ENCODE peak calls at places on chromosomes 16 and 17, in nine cellular contexts. P is AG04450, Y is neural progenitor cell, J is ovary, U is colonic mucosa, I is tibial artery, Z is right lobe of liver, L is gastrocnemius medialis, H is pancreas. A is an unnamed sample.

GRCh38 chr17:7558544-7559306 is at the start of gene TNFSF13:
- DNase-seq in P (no peak), Y (no peak), J (peak), U (peak), I (peak), Z (peak), L (no peak), H (peak), A (peak)

GRCh38 chr17:34241062-34241461 is 14.0 kb upstream of the CCL2 start:
- DNase-seq in P (no peak), Y (no peak), J (peak), U (peak), I (peak), Z (peak), L (peak), H (no peak), A (peak)

GRCh38 chr17:1755993-1756306 is 5.9 kb upstream of the SERPINF1 start:
- DNase-seq in P (no peak), Y (no peak), J (no peak), U (no peak), I (no peak), Z (no peak), L (no peak), H (no peak), A (no peak)

GRCh38 chr17:41521574-41522261 is 3.0 kb upstream of the KRT15 start:
- DNase-seq in P (peak), Y (no peak), J (no peak), U (peak), I (no peak), Z (no peak), L (no peak), H (no peak), A (no peak)

GRCh38 chr17:57490890-57491289 is 234.6 kb downstream of the MSI2 start:
- DNase-seq in P (no peak), Y (no peak), J (no peak), U (no peak), I (no peak), Z (no peak), L (peak), H (no peak), A (no peak)

GRCh38 chr16:84729716-84730320 is 30.0 kb downstream of the USP10 start:
- DNase-seq in P (no peak), Y (no peak), J (no peak), U (no peak), I (no peak), Z (no peak), L (no peak), H (no peak), A (no peak)

GRCh38 chr16:68272501-68273209 is 8.3 kb downstream of the SLC7A6 start:
- DNase-seq in P (no peak), Y (no peak), J (no peak), U (peak), I (no peak), Z (no peak), L (no peak), H (no peak), A (no peak)

GRCh38 chr17:60383379-60383778 is 8.6 kb downstream of the USP32 start:
- DNase-seq in P (no peak), Y (no peak), J (no peak), U (no peak), I (no peak), Z (no peak), L (no peak), H (no peak), A (no peak)

GRCh38 chr17:51739245-51739886 is 419.1 kb downstream of the CA10 start:
- DNase-seq in P (no peak), Y (no peak), J (no peak), U (no peak), I (no peak), Z (no peak), L (no peak), H (no peak), A (no peak)

GRCh38 chr17:57874434-57875108 is 24.7 kb upstream of the MRPS23 start:
- DNase-seq in P (peak), Y (peak), J (peak), U (peak), I (peak), Z (peak), L (peak), H (no peak), A (peak)

GRCh38 chr17:5042152-5043022 is 7.2 kb upstream of the SLC52A1 start:
- DNase-seq in P (no peak), Y (no peak), J (no peak), U (peak), I (no peak), Z (no peak), L (no peak), H (no peak), A (no peak)

GRCh38 chr17:7559307-7560171 is 989 bp downstream of the TNFSF13 start:
- DNase-seq in P (no peak), Y (no peak), J (peak), U (peak), I (no peak), Z (no peak), L (no peak), H (peak), A (no peak)

GRCh38 chr17:73536700-73537680 is 107.3 kb downstream of the SDK2 start:
- DNase-seq in P (no peak), Y (peak), J (no peak), U (no peak), I (no peak), Z (no peak), L (no peak), H (no peak), A (no peak)

GRCh38 chr16:81779540-81780320 is 639 bp downstream of the PLCG2 start:
- DNase-seq in P (no peak), Y (peak), J (no peak), U (no peak), I (no peak), Z (peak), L (no peak), H (peak), A (peak)

GRCh38 chr16:19474617-19475016 is 47.3 kb downstream of the GDE1 start:
- DNase-seq in P (no peak), Y (peak), J (no peak), U (no peak), I (no peak), Z (no peak), L (no peak), H (no peak), A (no peak)

GRCh38 chr16:19478505-19478904 is 43.4 kb downstream of the GDE1 start:
- DNase-seq in P (no peak), Y (no peak), J (no peak), U (no peak), I (no peak), Z (no peak), L (no peak), H (no peak), A (no peak)

GRCh38 chr16:19481291-19481690 is 40.6 kb downstream of the GDE1 start:
- DNase-seq in P (no peak), Y (no peak), J (no peak), U (no peak), I (no peak), Z (no peak), L (no peak), H (no peak), A (no peak)

GRCh38 chr16:19481769-19482168 is 40.1 kb downstream of the GDE1 start:
- DNase-seq in P (no peak), Y (no peak), J (no peak), U (no peak), I (no peak), Z (no peak), L (no peak), H (no peak), A (no peak)

GRCh38 chr16:19479302-19479721 is 42.6 kb downstream of the GDE1 start:
- DNase-seq in P (no peak), Y (no peak), J (no peak), U (no peak), I (no peak), Z (no peak), L (no peak), H (no peak), A (no peak)
- H3K27ac ChIP-seq in P (no peak), Y (no peak), J (no peak), U (no peak), I (no peak), Z (no peak), L (no peak), H (no peak), A (no peak)

DNA sequence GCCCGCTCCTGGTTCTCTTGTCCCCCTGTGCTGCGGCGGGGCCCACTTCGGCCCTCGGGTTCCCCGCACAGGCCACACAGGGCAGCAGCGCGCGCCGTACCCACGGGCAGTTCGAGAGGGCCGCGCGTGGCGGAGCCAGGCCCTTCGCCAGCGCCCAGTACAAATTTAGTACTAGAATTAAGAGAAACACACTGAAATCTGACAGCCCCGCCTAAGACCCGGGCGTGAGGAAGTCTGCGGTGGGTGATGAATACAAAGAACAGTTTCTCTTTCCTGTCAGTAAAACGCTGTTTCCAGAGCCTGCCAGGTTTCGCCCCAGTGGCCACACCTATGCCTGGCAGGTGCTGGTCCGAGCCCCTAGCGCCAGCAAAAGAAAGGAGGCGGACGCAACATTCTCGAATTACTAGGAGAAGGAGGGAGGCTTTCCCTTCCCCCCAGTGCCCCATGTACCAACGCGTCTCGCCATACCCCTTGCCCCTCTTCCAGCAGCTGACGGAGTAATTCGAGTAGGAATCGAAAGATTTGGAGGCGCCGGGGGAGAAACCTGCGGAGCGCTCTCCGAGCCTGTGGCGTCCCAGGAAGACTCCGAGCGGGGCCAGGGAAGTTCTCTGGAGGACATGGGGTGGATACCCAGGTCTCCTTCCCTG is 591 bp upstream of the SLFN5 start:
- DNase-seq in P (no peak), Y (peak), J (peak), U (peak), I (peak), Z (peak), L (peak), H (peak), A (peak)
- TF ChIP-seq CTCF in P (peak), Y (peak), J (no peak), U (peak), I (peak), Z (peak), L (peak), H (peak), A (peak)

DNA sequence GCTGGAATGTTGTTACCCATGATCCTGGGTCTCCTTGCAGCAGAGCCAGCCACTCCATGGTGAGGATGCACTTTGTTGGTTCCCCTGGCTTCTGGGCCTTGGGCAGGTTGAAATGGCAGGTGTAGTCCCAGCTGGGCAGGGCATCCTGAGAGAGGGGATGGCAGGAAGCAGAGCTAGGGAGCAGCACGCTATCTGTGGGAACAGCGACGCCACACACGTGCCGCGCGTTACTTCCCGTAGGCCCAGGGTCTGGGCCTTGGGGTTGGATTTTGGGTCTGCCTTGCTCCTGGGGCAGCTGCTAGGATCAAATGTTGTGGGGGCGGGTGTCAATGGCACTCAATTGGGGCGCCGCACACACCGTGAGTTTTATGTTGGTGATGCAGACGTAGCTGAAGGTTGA is 368.0 kb downstream of the CPPED1 start:
- DNase-seq in P (no peak), Y (no peak), J (no peak), U (no peak), I (no peak), Z (no peak), L (no peak), H (no peak), A (no peak)
- H3K27ac ChIP-seq in P (no peak), Y (no peak), J (no peak), U (no peak), I (no peak), Z (no peak), L (no peak), H (no peak), A (no peak)

GRCh38 chr17:309361-309888 is 43.2 kb downstream of the RPH3AL start:
- DNase-seq in P (no peak), Y (peak), J (peak), U (no peak), I (no peak), Z (peak), L (no peak), H (peak), A (no peak)
- TF ChIP-seq CTCF in P (peak), Y (peak), J (no peak), U (no peak), I (no peak), Z (peak), L (peak), H (peak), A (peak)

GRCh38 chr17:59377410-59377809 is 46.0 kb downstream of the YPEL2 start:
- DNase-seq in P (no peak), Y (no peak), J (no peak), U (no peak), I (peak), Z (no peak), L (no peak), H (no peak), A (no peak)
- H3K27ac ChIP-seq in P (no peak), Y (no peak), J (no peak), U (peak), I (peak), Z (no peak), L (peak), H (peak), A (peak)

A was measured in heart right ventricle.